ENCODE peak calls at places on chromosomes 3 and 15, in nine cellular contexts. L is H9, H is upper lobe of right lung, F is fibroblast of lung, O is OCI-LY7, V is lower lobe of right lung, J is AG04450, I is IMR-90, D is spleen. A is an unnamed sample. For H3K9me3, the result is how much of the 10 kb centered on the place peaks cover.

GRCh38 chr3:127560051-127560787 is 30.3 kb downstream of the TPRA1 start:
- DNase-seq in L (no peak), H (no peak), F (no peak), O (peak), V (no peak), J (no peak), I (no peak), D (no peak), A (no peak)

GRCh38 chr15:23497710-23498111 is 50.7 kb upstream of the GOLGA6L2 start:
- DNase-seq in L (no peak), H (no peak), F (no peak), O (peak), V (no peak), J (no peak), I (no peak), D (no peak), A (no peak)

GRCh38 chr3:174441588-174442316 is 417.4 kb upstream of the NAALADL2 start:
- DNase-seq in L (no peak), H (no peak), F (peak), O (no peak), V (no peak), J (peak), I (no peak), D (no peak), A (no peak)

GRCh38 chr3:167406876-167407492 is 26.9 kb upstream of the ZBBX start:
- DNase-seq in L (peak), H (no peak), F (peak), O (peak), V (no peak), J (peak), I (peak), D (no peak), A (no peak)

GRCh38 chr3:94453864-94454263 is 391.0 kb downstream of the NSUN3 start:
- DNase-seq in L (no peak), H (no peak), F (peak), O (no peak), V (no peak), J (no peak), I (no peak), D (no peak), A (no peak)

GRCh38 chr3:123449092-123449985 is 449 bp upstream of the ADCY5 start:
- DNase-seq in L (peak), H (no peak), F (peak), O (no peak), V (no peak), J (no peak), I (peak), D (peak), A (no peak)

GRCh38 chr3:108292905-108293328 is 3.4 kb upstream of the HHLA2 start:
- DNase-seq in L (no peak), H (no peak), F (no peak), O (no peak), V (no peak), J (no peak), I (no peak), D (no peak), A (no peak)

GRCh38 chr15:32685576-32685975 is 32.2 kb upstream of the GREM1 start:
- DNase-seq in L (no peak), H (no peak), F (peak), O (no peak), V (no peak), J (no peak), I (peak), D (no peak), A (no peak)

GRCh38 chr3:127273196-127273595 is 14.7 kb downstream of the PRR20G start:
- DNase-seq in L (no peak), H (no peak), F (no peak), O (no peak), V (no peak), J (no peak), I (no peak), D (no peak), A (no peak)

GRCh38 chr3:157029365-157029790 is 130.6 kb downstream of the CCNL1 start:
- DNase-seq in L (no peak), H (no peak), F (no peak), O (no peak), V (no peak), J (no peak), I (no peak), D (peak), A (no peak)

GRCh38 chr3:196339493-196340254 is 1.5 kb upstream of the TM4SF19 start:
- DNase-seq in L (no peak), H (no peak), F (peak), O (no peak), V (no peak), J (no peak), I (peak), D (no peak), A (no peak)

GRCh38 chr3:42025388-42026138 is 63.7 kb upstream of the ULK4 start:
- DNase-seq in L (peak), H (peak), F (peak), O (peak), V (peak), J (peak), I (peak), D (peak), A (no peak)

GRCh38 chr3:13276438-13277129 is 143.5 kb downstream of the NUP210 start:
- DNase-seq in L (no peak), H (peak), F (no peak), O (no peak), V (peak), J (no peak), I (no peak), D (peak), A (no peak)

GRCh38 chr3:30673425-30674341 is 67.3 kb downstream of the TGFBR2 start:
- DNase-seq in L (no peak), H (no peak), F (no peak), O (no peak), V (no peak), J (no peak), I (no peak), D (no peak), A (no peak)

GRCh38 chr15:62782100-62782791 is 260.3 kb upstream of the TPM1 start:
- DNase-seq in L (peak), H (no peak), F (peak), O (peak), V (no peak), J (peak), I (peak), D (no peak), A (no peak)

GRCh38 chr15:50353999-50354837 is 780 bp downstream of the GABPB1 start:
- DNase-seq in L (peak), H (peak), F (peak), O (peak), V (peak), J (peak), I (peak), D (peak), A (peak)

GRCh38 chr3:157436583-157437300 is at the start of gene PTX3:
- DNase-seq in L (peak), H (peak), F (peak), O (no peak), V (no peak), J (peak), I (peak), D (no peak), A (no peak)

GRCh38 chr15:68614621-68615035 is 35.8 kb downstream of the CORO2B start:
- DNase-seq in L (peak), H (no peak), F (no peak), O (no peak), V (no peak), J (no peak), I (no peak), D (no peak), A (no peak)

GRCh38 chr3:55488398-55489055 is 1.4 kb upstream of the WNT5A start:
- DNase-seq in L (peak), H (peak), F (peak), O (peak), V (peak), J (peak), I (peak), D (no peak), A (no peak)

GRCh38 chr3:143428351-143428750 is 308.8 kb downstream of the CHST2 start:
- DNase-seq in L (no peak), H (no peak), F (no peak), O (no peak), V (no peak), J (no peak), I (no peak), D (no peak), A (no peak)

GRCh38 chr3:61110576-61110975 is 140.7 kb downstream of the FHIT start:
- DNase-seq in L (no peak), H (no peak), F (no peak), O (no peak), V (no peak), J (no peak), I (no peak), D (no peak), A (no peak)

DNA sequence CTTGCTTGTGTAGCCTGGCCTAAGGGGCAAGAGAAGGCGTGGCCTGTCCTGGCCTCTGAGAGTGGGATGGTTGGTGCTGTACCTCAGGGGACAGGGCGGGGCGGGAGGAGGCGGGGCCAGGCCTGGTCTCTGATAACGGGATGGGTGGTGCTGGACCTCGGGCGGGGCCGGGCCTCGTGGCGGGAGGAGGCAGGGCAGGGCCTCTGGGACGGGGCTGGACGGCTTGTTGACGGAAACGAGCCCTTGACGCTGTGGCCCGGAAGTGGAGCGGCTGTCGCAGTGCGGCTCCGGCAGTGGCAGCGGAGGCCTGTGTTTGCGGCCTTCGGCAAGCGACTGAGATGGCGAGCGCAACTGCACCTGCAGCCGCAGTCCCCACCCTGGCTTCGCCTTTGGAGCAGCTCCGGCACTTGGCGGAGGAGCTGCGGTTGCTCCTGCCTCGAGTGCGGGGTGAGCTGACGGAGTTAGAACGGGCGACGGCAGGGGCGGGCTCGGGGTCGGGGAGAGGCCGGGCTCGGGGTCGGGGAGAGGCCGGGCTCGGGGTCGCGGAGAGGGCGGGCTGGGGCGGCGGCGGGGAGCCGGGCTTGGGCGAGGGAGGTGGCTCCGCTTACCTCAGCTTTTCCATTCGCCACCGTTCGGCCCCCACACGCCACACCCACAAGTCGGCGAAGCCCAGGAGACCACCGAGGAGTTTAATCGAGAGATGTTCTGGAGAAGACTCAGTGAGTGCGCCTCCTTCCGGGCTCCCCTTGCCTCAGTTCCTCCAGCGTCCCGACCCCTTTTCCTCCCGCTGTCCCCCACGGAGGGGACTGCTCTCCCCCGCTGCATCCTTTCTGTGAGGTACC is at the start of gene CCNDBP1:
- DNase-seq in L (peak), H (peak), F (peak), O (peak), V (peak), J (no peak), I (peak), D (peak), A (peak)
- TF ChIP-seq CTCF in L (peak), H (peak), F (peak), O (peak), V (peak), J (peak), I (peak), D (peak), A (peak)

DNA sequence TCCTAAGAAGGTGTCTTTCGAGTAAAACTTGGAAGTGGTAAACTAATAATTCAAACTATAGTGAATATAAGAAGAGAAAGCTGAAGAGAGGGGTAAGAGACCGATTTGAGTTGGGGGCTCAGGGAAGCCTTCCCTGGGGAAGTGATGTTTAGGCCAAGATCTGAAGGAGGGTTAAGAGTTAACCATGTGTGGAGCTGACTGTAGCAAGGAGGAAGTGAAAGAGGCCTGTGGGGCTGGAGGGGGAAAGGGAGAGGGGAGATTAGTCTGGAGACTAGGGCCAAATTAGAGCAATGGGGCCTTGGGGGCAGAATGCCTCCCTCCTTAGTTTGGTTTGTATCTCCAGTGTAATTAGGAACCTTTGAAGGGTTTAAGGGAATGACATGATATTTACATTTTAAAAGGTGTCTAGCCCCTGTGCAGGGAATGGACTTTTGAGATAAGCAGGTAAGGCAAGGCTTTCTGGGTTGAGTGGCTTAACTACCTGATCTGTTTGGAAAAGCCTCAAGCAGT is 2.2 kb downstream of the ZNF592 start:
- DNase-seq in L (no peak), H (no peak), F (no peak), O (peak), V (no peak), J (no peak), I (no peak), D (no peak), A (no peak)
- H3K9me3 ChIP-seq in L (under half), H (under half), F (under half), O (under half), V (under half), J (under half), I (under half), D (under half), A (under half)

DNA sequence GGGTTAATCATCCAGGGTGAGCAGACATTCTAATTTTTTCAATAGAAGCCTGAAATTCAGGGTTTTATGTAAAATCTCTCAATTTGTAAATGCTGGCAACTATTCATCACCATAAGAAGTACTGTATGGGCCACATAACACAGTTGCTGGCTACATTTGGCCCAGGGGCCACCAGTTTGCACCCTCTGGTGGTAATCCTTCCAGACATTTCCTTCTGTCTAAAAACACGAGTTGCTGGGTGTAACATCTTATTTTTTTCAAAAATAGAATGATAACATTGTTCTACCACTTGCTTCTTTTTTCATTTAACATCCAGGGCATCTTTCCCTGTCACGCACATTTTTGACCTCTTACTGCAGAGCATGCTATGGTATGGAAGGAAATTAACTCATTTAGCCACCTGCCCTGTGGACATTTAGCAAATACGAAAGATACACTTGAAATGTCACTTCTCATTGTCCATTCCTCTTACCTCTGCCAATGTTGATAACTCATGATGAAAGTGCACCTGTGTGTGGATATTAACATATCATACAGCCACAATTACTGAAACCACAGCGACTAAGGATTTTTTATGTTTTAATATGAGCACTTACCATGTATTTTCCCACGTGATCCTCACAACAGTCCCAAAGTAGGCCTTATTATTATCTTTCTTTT is 117.5 kb upstream of the ARHGEF3 start:
- DNase-seq in L (no peak), H (no peak), F (no peak), O (peak), V (no peak), J (no peak), I (no peak), D (no peak), A (no peak)
- TF ChIP-seq CTCF in L (no peak), H (no peak), F (no peak), O (peak), V (no peak), J (no peak), I (no peak), D (no peak), A (no peak)

DNA sequence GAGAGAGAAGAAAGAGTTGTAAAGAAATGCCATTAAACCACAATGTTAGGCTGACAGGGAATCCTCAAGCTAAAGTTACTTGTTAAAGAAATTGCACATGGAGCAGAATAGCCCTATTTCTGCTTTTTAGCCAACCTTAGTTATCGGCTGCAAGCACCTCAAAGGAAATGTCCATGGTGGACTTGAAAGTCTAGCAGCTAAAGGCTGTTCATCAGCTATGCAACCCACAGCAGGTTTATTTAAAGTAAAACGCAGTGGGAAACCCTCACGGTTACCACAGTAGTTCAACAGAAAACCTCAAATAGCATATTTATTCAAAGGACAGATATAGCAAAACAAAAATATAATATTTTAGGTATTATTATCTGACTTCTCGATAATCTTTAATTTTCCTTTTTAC is 967.2 kb downstream of the IGSF11 start:
- DNase-seq in L (no peak), H (no peak), F (no peak), O (no peak), V (no peak), J (no peak), I (no peak), D (no peak), A (no peak)
- H3K9me3 ChIP-seq in L (under half), H (under half), F (under half), O (under half), V (under half), J (under half), I (under half), D (under half), A (under half)

GRCh38 chr15:88400591-88400990 is 66.6 kb downstream of the MRPL46 start:
- DNase-seq in L (no peak), H (no peak), F (no peak), O (peak), V (no peak), J (no peak), I (no peak), D (no peak), A (no peak)
- TF ChIP-seq CTCF in L (no peak), H (no peak), F (no peak), O (no peak), V (no peak), J (no peak), I (no peak), D (no peak), A (no peak)

DNA sequence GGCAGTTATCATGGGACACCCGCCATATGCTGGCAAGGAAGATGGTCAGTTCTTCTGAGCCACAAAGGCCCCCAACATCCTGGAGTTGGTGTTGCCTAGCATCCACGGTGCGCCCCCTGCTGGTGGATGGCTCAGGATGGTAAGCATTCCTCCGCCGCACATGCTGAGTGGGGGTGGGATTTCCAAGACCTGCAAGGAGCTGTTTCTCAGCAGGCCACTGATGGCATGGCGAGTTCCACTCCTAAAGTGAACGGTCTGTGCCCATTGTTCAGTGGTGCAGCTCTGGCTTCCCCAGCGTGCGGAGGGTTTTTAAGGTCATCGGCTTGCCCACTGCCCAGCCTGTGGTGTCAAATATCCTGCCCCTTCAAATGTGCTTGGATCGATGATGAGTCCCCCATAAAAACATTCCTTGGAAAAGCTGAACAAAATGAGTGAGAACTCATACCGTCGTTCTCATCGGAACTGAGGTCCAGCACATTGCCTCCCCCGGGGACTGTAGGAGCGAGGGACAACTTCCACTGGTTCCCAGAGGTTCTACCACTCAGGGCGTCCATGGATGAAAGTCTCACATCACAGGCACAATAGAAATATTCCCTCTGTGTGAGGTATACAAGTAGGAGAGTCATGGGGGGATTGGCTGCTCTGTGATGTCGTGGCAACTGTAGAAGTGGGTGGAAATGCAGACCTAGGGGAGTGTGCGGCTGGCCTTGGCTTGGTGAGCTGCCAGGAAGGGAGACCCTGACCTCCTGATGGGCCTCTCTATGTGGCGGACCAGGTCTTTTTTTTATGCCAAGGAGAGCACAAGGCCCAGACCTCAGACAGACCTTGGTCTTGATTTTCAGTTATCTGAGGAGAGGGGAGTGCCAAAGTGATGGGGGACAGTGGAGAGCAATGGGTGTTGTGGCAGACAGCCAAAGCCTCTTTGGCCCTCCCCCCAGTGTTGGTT is 102.0 kb downstream of the SNRPN start:
- DNase-seq in L (peak), H (peak), F (no peak), O (no peak), V (no peak), J (no peak), I (no peak), D (peak), A (no peak)
- H3K9me3 ChIP-seq in L (half or more), H (half or more), F (under half), O (under half), V (half or more), J (half or more), I (half or more), D (half or more), A (half or more)

GRCh38 chr3:190865828-190866227 is 3.3 kb upstream of the GMNC start:
- DNase-seq in L (no peak), H (no peak), F (no peak), O (no peak), V (no peak), J (no peak), I (no peak), D (no peak), A (no peak)
- TF ChIP-seq CTCF in L (peak), H (no peak), F (no peak), O (peak), V (no peak), J (no peak), I (no peak), D (no peak), A (no peak)

DNA sequence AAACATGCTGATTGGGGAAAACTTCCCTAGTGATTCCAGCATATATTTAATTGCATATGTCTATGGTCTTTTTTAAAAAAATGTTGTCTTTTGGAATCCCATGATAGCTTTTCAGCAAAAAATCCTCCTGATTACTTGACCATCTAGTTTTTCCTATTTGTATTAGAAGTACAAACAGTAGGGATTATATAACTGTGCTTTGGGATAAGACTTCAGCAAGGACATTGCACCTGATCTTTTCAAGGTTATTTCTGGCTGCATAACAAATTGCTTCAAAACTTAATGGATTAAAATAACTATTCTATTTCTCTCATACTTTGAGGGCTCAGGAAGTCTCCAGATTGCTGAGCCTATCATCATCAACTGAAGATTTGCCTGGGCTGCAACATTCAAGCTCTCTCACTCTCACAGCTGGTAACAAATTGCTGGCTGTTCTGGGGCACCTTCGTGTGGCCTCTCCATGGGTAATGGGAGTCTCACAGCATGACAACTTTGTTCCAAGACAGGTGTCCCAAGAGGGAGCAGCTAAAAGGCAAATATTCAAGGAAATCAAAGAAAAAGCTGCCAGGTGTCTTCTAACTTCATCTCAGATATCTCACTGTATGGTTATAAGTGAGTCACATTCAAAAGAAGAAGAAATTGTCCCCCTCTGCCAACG is 644.7 kb upstream of the GRM7 start:
- DNase-seq in L (no peak), H (no peak), F (no peak), O (no peak), V (no peak), J (no peak), I (no peak), D (no peak), A (no peak)
- H3K9me3 ChIP-seq in L (under half), H (under half), F (under half), O (under half), V (under half), J (under half), I (under half), D (under half), A (under half)

A was measured in CD4-positive, alpha-beta T cell.